ENCODE peak calls at places on chromosome 1, in six cellular contexts. One of them, this sample, is unnamed.

GRCh38 chr1:113534130-113534817 is 144.0 kb downstream of the MAGI3 start:
- DNase-seq in frontal cortex: no peak
- DNase-seq in T-helper 17 cell: no peak
- DNase-seq in stimulated activated CD4-positive, alpha-beta T cell treated with anti-CD3 and anti-CD28 coated beads, TNF-alpha, amount 100 ng/mL, for 1 hour: no peak
- DNase-seq in endothelial cell: no peak
- DNase-seq in HuH-7.5: no peak
- DNase-seq in this sample: no peak

GRCh38 chr1:211920602-211921226 is 90.2 kb upstream of the LPGAT1 start:
- DNase-seq in frontal cortex: no peak
- DNase-seq in T-helper 17 cell: no peak
- DNase-seq in stimulated activated CD4-positive, alpha-beta T cell treated with anti-CD3 and anti-CD28 coated beads, TNF-alpha, amount 100 ng/mL, for 1 hour: no peak
- DNase-seq in endothelial cell: no peak
- DNase-seq in HuH-7.5: no peak
- DNase-seq in this sample: no peak

GRCh38 chr1:190478193-190479007 is 736 bp upstream of the BRINP3 start:
- DNase-seq in frontal cortex: no peak
- DNase-seq in T-helper 17 cell: no peak
- DNase-seq in stimulated activated CD4-positive, alpha-beta T cell treated with anti-CD3 and anti-CD28 coated beads, TNF-alpha, amount 100 ng/mL, for 1 hour: no peak
- DNase-seq in endothelial cell: peak; percentile 35
- DNase-seq in HuH-7.5: no peak
- DNase-seq in this sample: peak; percentile 57

GRCh38 chr1:38789498-38790169 is 69.9 kb downstream of the RRAGC start:
- DNase-seq in frontal cortex: no peak
- DNase-seq in T-helper 17 cell: no peak
- DNase-seq in stimulated activated CD4-positive, alpha-beta T cell treated with anti-CD3 and anti-CD28 coated beads, TNF-alpha, amount 100 ng/mL, for 1 hour: no peak
- DNase-seq in endothelial cell: no peak
- DNase-seq in HuH-7.5: no peak
- DNase-seq in this sample: no peak

GRCh38 chr1:231603598-231604275 is 22.9 kb upstream of the DISC1 start:
- DNase-seq in frontal cortex: peak; percentile 42
- DNase-seq in T-helper 17 cell: no peak
- DNase-seq in stimulated activated CD4-positive, alpha-beta T cell treated with anti-CD3 and anti-CD28 coated beads, TNF-alpha, amount 100 ng/mL, for 1 hour: no peak
- DNase-seq in endothelial cell: peak; percentile 39
- DNase-seq in HuH-7.5: no peak
- DNase-seq in this sample: peak; percentile 36

GRCh38 chr1:71462247-71462646 is 381.4 kb upstream of the ZRANB2 start:
- DNase-seq in frontal cortex: no peak
- DNase-seq in T-helper 17 cell: no peak
- DNase-seq in stimulated activated CD4-positive, alpha-beta T cell treated with anti-CD3 and anti-CD28 coated beads, TNF-alpha, amount 100 ng/mL, for 1 hour: no peak
- DNase-seq in endothelial cell: no peak
- DNase-seq in HuH-7.5: no peak
- DNase-seq in this sample: no peak

GRCh38 chr1:40980068-40980452 is 564 bp downstream of the CTPS1 start:
- DNase-seq in frontal cortex: no peak
- DNase-seq in T-helper 17 cell: no peak
- DNase-seq in stimulated activated CD4-positive, alpha-beta T cell treated with anti-CD3 and anti-CD28 coated beads, TNF-alpha, amount 100 ng/mL, for 1 hour: no peak
- DNase-seq in endothelial cell: no peak
- DNase-seq in HuH-7.5: peak; percentile 38
- DNase-seq in this sample: no peak

GRCh38 chr1:106619827-106620134 is 436.7 kb upstream of the PRMT6 start:
- DNase-seq in frontal cortex: no peak
- DNase-seq in T-helper 17 cell: no peak
- DNase-seq in stimulated activated CD4-positive, alpha-beta T cell treated with anti-CD3 and anti-CD28 coated beads, TNF-alpha, amount 100 ng/mL, for 1 hour: no peak
- DNase-seq in endothelial cell: no peak
- DNase-seq in HuH-7.5: no peak
- DNase-seq in this sample: no peak

GRCh38 chr1:170700842-170701305 is 36.9 kb downstream of the PRRX1 start:
- DNase-seq in frontal cortex: no peak
- DNase-seq in T-helper 17 cell: no peak
- DNase-seq in stimulated activated CD4-positive, alpha-beta T cell treated with anti-CD3 and anti-CD28 coated beads, TNF-alpha, amount 100 ng/mL, for 1 hour: no peak
- DNase-seq in endothelial cell: no peak
- DNase-seq in HuH-7.5: no peak
- DNase-seq in this sample: no peak